ENCODE peak calls at places on chromosomes 4 and X, in eight cellular contexts. I is heart right ventricle, W is gastrocnemius medialis, N is brain microvascular endothelial cell, R is astrocyte, O is psoas muscle, G is cardiac muscle cell, Z is GM23338. A is an unnamed sample. For H3K27me3 and H3K36me3, the result is how much of the 10 kb centered on the place peaks cover.

GRCh38 chr4:11746734-11747133 is 318.0 kb upstream of the HS3ST1 start:
- DNase-seq in O (no peak), G (peak), Z (no peak), N (no peak), W (no peak), I (no peak), R (peak), A (no peak)

GRCh38 chr4:141065872-141066271 is 67.4 kb downstream of the RNF150 start:
- DNase-seq in Z (no peak), O (no peak), I (no peak), R (no peak), G (no peak), N (no peak), W (no peak), A (no peak)

GRCh38 chrX:70466968-70467367 is 22.3 kb downstream of the DLG3 start:
- DNase-seq in W (no peak), O (no peak), Z (no peak), N (no peak), I (no peak), R (no peak), G (no peak), A (no peak)

GRCh38 chr4:84855774-84856173 is 110.7 kb downstream of the WDFY3 start:
- DNase-seq in N (peak), R (peak), W (peak), O (no peak), I (no peak), G (no peak), Z (no peak), A (no peak)

GRCh38 chr4:89067407-89067806 is 10.4 kb upstream of the FAM13A start:
- DNase-seq in O (no peak), Z (no peak), W (no peak), I (no peak), N (no peak), R (peak), G (no peak), A (no peak)

GRCh38 chr4:65656008-65656407 is 14.3 kb downstream of the EPHA5 start:
- DNase-seq in G (no peak), Z (no peak), O (no peak), R (no peak), W (no peak), N (no peak), I (no peak), A (no peak)

GRCh38 chr4:6343950-6344408 is 74.3 kb downstream of the WFS1 start:
- DNase-seq in O (no peak), Z (no peak), R (peak), G (no peak), I (no peak), W (no peak), N (peak), A (no peak)

GRCh38 chr4:173371292-173372192 is 788 bp downstream of the SAP30 start:
- DNase-seq in W (peak), N (peak), O (peak), G (peak), R (peak), I (peak), Z (peak), A (peak)

GRCh38 chrX:19723427-19723826 is 164.0 kb downstream of the SH3KBP1 start:
- DNase-seq in I (no peak), W (no peak), R (no peak), Z (no peak), O (no peak), G (no peak), N (no peak), A (no peak)

GRCh38 chr4:7546152-7546808 is 111.5 kb upstream of the PSAPL1 start:
- DNase-seq in I (no peak), N (no peak), R (no peak), Z (no peak), G (no peak), W (no peak), O (no peak), A (no peak)

GRCh38 chr4:111639876-111640275 is 505.4 kb upstream of the FAM241A start:
- DNase-seq in I (no peak), N (no peak), G (peak), O (no peak), R (peak), Z (no peak), W (no peak), A (no peak)

GRCh38 chrX:136456133-136456532 is 31.6 kb upstream of the BRS3 start:
- DNase-seq in N (no peak), W (no peak), I (no peak), O (no peak), Z (no peak), G (no peak), R (no peak), A (no peak)

GRCh38 chr4:20203508-20203907 is 48.2 kb upstream of the SLIT2 start:
- DNase-seq in G (peak), I (no peak), N (peak), Z (no peak), W (no peak), O (no peak), R (peak), A (no peak)

GRCh38 chr4:112270643-112271484 is 14.8 kb downstream of the TIFA start:
- DNase-seq in W (no peak), N (peak), R (peak), O (no peak), I (no peak), G (peak), Z (no peak), A (no peak)

GRCh38 chr4:98929341-98930267 is 671 bp upstream of the EIF4E start:
- DNase-seq in N (peak), R (peak), G (peak), W (peak), I (peak), Z (peak), O (peak), A (peak)

GRCh38 chr4:87933337-87933736 is 42.2 kb upstream of the SPP1 start:
- DNase-seq in W (no peak), Z (peak), R (no peak), G (no peak), N (no peak), O (no peak), I (no peak), A (no peak)

GRCh38 chrX:49183701-49184281 is 2.4 kb downstream of the PRICKLE3 start:
- DNase-seq in N (no peak), Z (no peak), G (no peak), R (no peak), O (no peak), W (no peak), I (no peak), A (no peak)

GRCh38 chr4:83617371-83618021 is 81.6 kb downstream of the GPAT3 start:
- DNase-seq in O (no peak), N (no peak), R (no peak), W (no peak), G (no peak), I (no peak), Z (no peak), A (no peak)

GRCh38 chr4:84597450-84597849 is 14.5 kb downstream of the CDS1 start:
- DNase-seq in R (no peak), G (no peak), W (no peak), N (no peak), O (no peak), I (no peak), Z (no peak), A (no peak)

GRCh38 chrX:139882299-139882698 is 50.6 kb downstream of the ATP11C start:
- DNase-seq in I (no peak), G (peak), W (no peak), N (no peak), O (no peak), Z (no peak), R (no peak), A (no peak)

GRCh38 chr4:128271551-128271950 is 16.1 kb downstream of the PGRMC2 start:
- DNase-seq in Z (no peak), N (no peak), R (no peak), I (no peak), O (no peak), G (no peak), W (no peak), A (no peak)

GRCh38 chr4:41060352-41061318 is 153.7 kb downstream of the APBB2 start:
- DNase-seq in G (no peak), N (no peak), O (no peak), R (no peak), W (peak), I (no peak), Z (no peak), A (no peak)

GRCh38 chr4:112735474-112735951 is 98.6 kb downstream of the LARP7 start:
- DNase-seq in R (no peak), Z (no peak), W (no peak), I (no peak), O (no peak), G (no peak), N (no peak), A (no peak)

GRCh38 chr4:110442309-110442708 is 33.6 kb upstream of the ENPEP start:
- DNase-seq in R (no peak), N (no peak), I (no peak), W (no peak), Z (peak), O (no peak), G (no peak), A (no peak)

GRCh38 chr4:109947918-109948317 is 35.2 kb downstream of the EGF start:
- DNase-seq in O (no peak), G (no peak), R (no peak), W (no peak), N (no peak), Z (no peak), I (no peak), A (no peak)

GRCh38 chr4:187814737-187815465 is 180.7 kb upstream of the ZFP42 start:
- DNase-seq in I (no peak), W (no peak), O (no peak), G (peak), N (no peak), Z (no peak), R (peak), A (no peak)

GRCh38 chr4:102554482-102554881 is 53.3 kb downstream of the NFKB1 start:
- DNase-seq in G (peak), W (peak), O (peak), N (peak), I (peak), Z (no peak), R (peak), A (peak)

GRCh38 chrX:17375631-17376380 is 806 bp downstream of the NHS start:
- DNase-seq in N (no peak), I (no peak), O (peak), R (no peak), Z (peak), W (no peak), G (peak), A (peak)

GRCh38 chr4:183068502-183068901 is 30.6 kb upstream of the WWC2 start:
- DNase-seq in W (no peak), R (no peak), G (no peak), O (no peak), Z (no peak), N (no peak), I (no peak), A (no peak)

GRCh38 chr4:176187610-176188009 is 7.8 kb downstream of the SPATA4 start:
- DNase-seq in I (no peak), Z (no peak), W (no peak), N (no peak), O (no peak), G (no peak), R (peak), A (no peak)

GRCh38 chr4:138037716-138038115 is 204.4 kb downstream of the SLC7A11 start:
- DNase-seq in Z (peak), O (no peak), R (peak), I (no peak), N (no peak), W (no peak), G (peak), A (no peak)
- TF ChIP-seq CTCF in Z (no peak), O (no peak), R (no peak), I (no peak), N (no peak), W (no peak), G (no peak), A (no peak)

DNA sequence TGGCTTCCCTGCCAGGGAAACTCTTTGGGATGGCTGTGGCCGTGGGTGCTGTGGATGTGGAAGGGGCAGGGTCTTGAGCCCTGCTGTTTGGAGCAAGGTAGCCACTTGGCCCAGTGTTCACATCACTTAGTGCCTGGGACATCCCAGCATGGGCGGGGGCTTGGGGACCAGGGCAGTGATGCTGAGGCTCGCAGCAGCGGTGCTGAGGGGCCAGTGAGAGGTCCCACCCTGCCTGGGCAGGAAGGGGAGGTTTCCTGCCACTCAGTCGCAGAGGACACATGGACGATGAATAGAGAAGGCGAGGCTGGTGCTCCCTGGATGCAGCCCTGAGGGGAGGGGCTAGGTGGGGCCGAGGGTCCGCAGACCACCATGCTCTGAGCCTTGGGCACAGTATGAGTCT is 25.7 kb downstream of the DOK7 start:
- DNase-seq in R (no peak), W (no peak), N (no peak), O (no peak), G (no peak), Z (no peak), I (no peak), A (no peak)
- H3K27me3 ChIP-seq in R (under half), W (under half), N (under half), O (under half), G (under half), Z (half or more), I (under half), A (half or more)

DNA sequence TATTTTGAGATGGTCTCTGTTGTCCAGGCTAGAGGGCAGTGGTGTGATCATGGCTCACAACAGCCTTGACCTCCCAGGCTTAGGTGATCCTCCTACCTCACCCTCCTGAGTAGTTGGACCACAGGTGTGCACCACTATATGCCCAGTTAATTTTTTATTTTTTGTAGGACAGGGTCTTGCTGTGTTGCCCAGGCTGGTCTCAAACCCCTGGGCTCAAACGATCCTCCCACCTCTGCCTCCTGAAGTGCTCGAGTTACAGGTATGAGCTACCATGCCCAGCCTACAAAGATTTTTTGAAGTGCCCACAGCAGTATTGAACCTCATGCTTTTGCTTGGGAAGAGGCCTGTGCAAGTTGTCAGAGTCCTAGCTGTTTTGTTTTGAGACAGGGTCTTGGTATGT is 31.1 kb downstream of the NSD2 start:
- DNase-seq in G (no peak), R (no peak), O (no peak), I (no peak), Z (no peak), W (no peak), N (no peak), A (no peak)
- H3K36me3 ChIP-seq in G (under half), R (under half), O (half or more), I (half or more), Z (under half), W (under half), N (under half), A (half or more)

DNA sequence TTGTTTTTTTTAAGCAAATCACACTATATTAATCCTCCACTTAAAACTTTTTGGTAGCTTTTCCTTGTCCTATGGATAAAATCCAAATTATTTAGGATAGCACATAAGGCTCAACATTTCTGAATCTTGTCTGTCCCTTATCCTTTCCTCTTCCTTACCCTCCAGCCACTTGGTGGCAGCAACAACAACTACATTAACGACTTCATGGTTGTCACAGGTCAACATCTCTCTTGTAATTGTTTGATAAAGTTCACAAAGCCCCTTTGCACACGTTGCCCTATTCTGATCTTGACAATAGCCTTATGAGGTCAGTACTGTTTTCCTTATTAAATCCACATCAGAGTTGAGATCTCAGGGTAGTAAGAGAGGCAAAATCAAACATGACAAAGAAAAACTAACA is 269.0 kb upstream of the PABPC4L start:
- DNase-seq in N (peak), O (no peak), Z (peak), G (peak), I (no peak), W (no peak), R (no peak), A (no peak)
- TF ChIP-seq CTCF in N (peak), O (no peak), Z (peak), G (no peak), I (no peak), W (peak), R (no peak), A (peak)